ENCODE peak calls at places on chromosomes 12 and 14, in nine cellular contexts. G, P, Q, U, F, Z, X, E and V are unnamed samples.

GRCh38 chr14:73526036-73526984 is 10.6 kb upstream of the ACOT1 start:
- DNase-seq in G (no peak), P (no peak), Q (no peak), U (no peak), F (no peak), Z (peak; percentile 74), X (no peak), E (peak; percentile 88), V (peak; percentile 41)

GRCh38 chr12:123948401-123949117 is 24.1 kb downstream of the CCDC92 start:
- DNase-seq in G (no peak), P (no peak), Q (no peak), U (no peak), F (no peak), Z (no peak), X (no peak), E (no peak), V (no peak)

GRCh38 chr12:77047341-77048202 is 17.8 kb downstream of the E2F7 start:
- DNase-seq in G (no peak), P (no peak), Q (no peak), U (no peak), F (no peak), Z (no peak), X (no peak), E (no peak), V (no peak)

GRCh38 chr12:122499991-122500684 is 594 bp downstream of the ZCCHC8 start:
- DNase-seq in G (peak; percentile 7), P (peak; percentile 52), Q (no peak), U (peak; percentile 44), F (peak; percentile 41), Z (peak; percentile 41), X (no peak), E (peak; percentile 14), V (peak; percentile 49)

GRCh38 chr12:4286771-4287317 is 13.3 kb downstream of the CCND2 start:
- DNase-seq in G (no peak), P (no peak), Q (no peak), U (no peak), F (no peak), Z (no peak), X (no peak), E (no peak), V (no peak)

GRCh38 chr12:107475900-107476299 is 209.7 kb upstream of the PWP1 start:
- DNase-seq in G (no peak), P (no peak), Q (no peak), U (no peak), F (no peak), Z (no peak), X (no peak), E (no peak), V (no peak)

GRCh38 chr12:2607881-2608607 is 186.7 kb upstream of the FKBP4 start:
- DNase-seq in G (no peak), P (no peak), Q (no peak), U (no peak), F (no peak), Z (no peak), X (no peak), E (no peak), V (no peak)

GRCh38 chr12:117072736-117073475 is 26.3 kb downstream of the TESC start:
- DNase-seq in G (no peak), P (no peak), Q (no peak), U (no peak), F (no peak), Z (no peak), X (no peak), E (no peak), V (no peak)

GRCh38 chr12:92034083-92034482 is 111.6 kb downstream of the BTG1 start:
- DNase-seq in G (no peak), P (no peak), Q (no peak), U (no peak), F (no peak), Z (no peak), X (no peak), E (no peak), V (no peak)

GRCh38 chr14:93112891-93113677 is 2.6 kb downstream of the ITPK1 start:
- DNase-seq in G (no peak), P (peak; percentile 80), Q (peak; percentile 45), U (peak; percentile 71), F (peak; percentile 76), Z (peak; percentile 78), X (peak; percentile 49), E (peak; percentile 64), V (peak; percentile 78)

GRCh38 chr14:71183856-71184255 is 276.6 kb downstream of the PCNX1 start:
- DNase-seq in G (no peak), P (no peak), Q (no peak), U (no peak), F (no peak), Z (no peak), X (no peak), E (no peak), V (no peak)

GRCh38 chr14:45194964-45195363 is 58.0 kb downstream of the MIS18BP1 start:
- DNase-seq in G (no peak), P (no peak), Q (no peak), U (no peak), F (peak; percentile 14), Z (no peak), X (no peak), E (no peak), V (no peak)

GRCh38 chr14:100085451-100085850 is 20.2 kb downstream of the EVL start:
- DNase-seq in G (no peak), P (no peak), Q (no peak), U (no peak), F (no peak), Z (no peak), X (no peak), E (no peak), V (no peak)

GRCh38 chr14:56741325-56741724 is 69.0 kb downstream of the OTX2 start:
- DNase-seq in G (no peak), P (no peak), Q (no peak), U (no peak), F (no peak), Z (no peak), X (no peak), E (no peak), V (no peak)

GRCh38 chr14:49982082-49982481 is 89.2 kb downstream of the ARF6 start:
- DNase-seq in G (no peak), P (no peak), Q (no peak), U (no peak), F (no peak), Z (no peak), X (peak; percentile 9), E (no peak), V (no peak)

GRCh38 chr12:34296143-34297041 is 274.1 kb downstream of the ALG10 start:
- DNase-seq in G (no peak), P (no peak), Q (no peak), U (no peak), F (no peak), Z (no peak), X (no peak), E (no peak), V (no peak)

GRCh38 chr12:1429980-1430379 is 164.4 kb downstream of the FBXL14 start:
- DNase-seq in G (no peak), P (no peak), Q (no peak), U (no peak), F (no peak), Z (no peak), X (no peak), E (peak; percentile 38), V (no peak)

GRCh38 chr12:116969615-116970575 is 59.1 kb downstream of the FBXW8 start:
- DNase-seq in G (no peak), P (no peak), Q (no peak), U (no peak), F (no peak), Z (peak; percentile 50), X (no peak), E (no peak), V (no peak)

GRCh38 chr12:11718105-11718504 is 68.6 kb downstream of the ETV6 start:
- DNase-seq in G (no peak), P (no peak), Q (no peak), U (no peak), F (no peak), Z (no peak), X (no peak), E (no peak), V (no peak)

GRCh38 chr14:65035049-65035448 is 48.4 kb downstream of the FNTB start:
- DNase-seq in G (no peak), P (no peak), Q (no peak), U (no peak), F (no peak), Z (peak; percentile 40), X (no peak), E (no peak), V (no peak)